ENCODE peak calls at places on chromosomes 6 and 20, in eight cellular contexts. Q is right atrium auricular region; V is PC-9; F is fibroblast of the aortic adventitia; M is brain microvascular endothelial cell; X is stomach; J is CD8-positive, alpha-beta T cell; W is choroid plexus epithelial cell. N is an unnamed sample.

GRCh38 chr20:21396921-21397340 is 395 bp downstream of the NKX2-4 start:
- DNase-seq in M (no peak), F (no peak), Q (no peak), V (no peak), J (no peak), X (no peak), W (no peak), N (no peak)

GRCh38 chr20:39853664-39854063 is 835.4 kb downstream of the MAFB start:
- DNase-seq in X (no peak), W (peak), J (no peak), M (peak), F (peak), Q (no peak), V (no peak), N (no peak)

GRCh38 chr6:79686698-79687309 is 55.7 kb downstream of the SH3BGRL2 start:
- DNase-seq in J (no peak), M (no peak), W (no peak), X (no peak), Q (no peak), F (no peak), V (no peak), N (no peak)

GRCh38 chr6:160178271-160178670 is 56.7 kb downstream of the SLC22A1 start:
- DNase-seq in X (no peak), Q (no peak), M (no peak), W (peak), J (no peak), V (no peak), F (no peak), N (no peak)

GRCh38 chr6:33075568-33076405 is at the start of gene HLA-DPB1:
- DNase-seq in M (peak), F (peak), W (peak), X (no peak), V (no peak), J (no peak), Q (no peak), N (peak)

GRCh38 chr20:38935285-38935684 is 9.1 kb downstream of the FAM83D start:
- DNase-seq in X (no peak), V (peak), F (peak), W (peak), M (peak), Q (no peak), J (no peak), N (no peak)

GRCh38 chr6:81816387-81816786 is 63.9 kb upstream of the TENT5A start:
- DNase-seq in M (no peak), J (no peak), X (no peak), Q (no peak), W (no peak), V (no peak), F (no peak), N (no peak)

GRCh38 chr6:6646859-6647258 is 58.3 kb downstream of the LY86 start:
- DNase-seq in M (no peak), X (no peak), V (no peak), W (no peak), J (no peak), F (no peak), Q (no peak), N (no peak)

GRCh38 chr6:3023663-3024483 is 24.2 kb downstream of the NQO2 start:
- DNase-seq in F (peak), M (peak), V (peak), J (peak), X (peak), Q (peak), W (peak), N (peak)

GRCh38 chr6:134821914-134822862 is 127.7 kb downstream of the ALDH8A1 start:
- DNase-seq in F (no peak), X (no peak), Q (no peak), M (peak), V (no peak), W (peak), J (no peak), N (no peak)

GRCh38 chr20:34049897-34050695 is 56.4 kb downstream of the RALY start:
- DNase-seq in V (no peak), X (no peak), F (no peak), J (no peak), M (no peak), W (no peak), Q (no peak), N (no peak)

GRCh38 chr20:25249198-25249931 is 1.5 kb downstream of the PYGB start:
- DNase-seq in J (no peak), W (peak), M (no peak), X (no peak), V (peak), Q (peak), F (peak), N (no peak)

GRCh38 chr6:47343631-47344421 is 34.1 kb upstream of the TNFRSF21 start:
- DNase-seq in Q (no peak), F (no peak), X (peak), V (peak), M (no peak), W (peak), J (no peak), N (no peak)

GRCh38 chr20:44622501-44623270 is 28.8 kb downstream of the ADA start:
- DNase-seq in V (no peak), X (no peak), M (no peak), Q (no peak), J (no peak), F (no peak), W (no peak), N (no peak)
- H3K4me3 ChIP-seq in V (no peak), X (no peak), M (no peak), Q (no peak), J (no peak), F (no peak), W (no peak), N (no peak)

GRCh38 chr6:76856065-76856464 is 607.2 kb downstream of the HTR1B start:
- DNase-seq in X (no peak), M (no peak), Q (no peak), J (no peak), W (no peak), F (no peak), V (no peak), N (no peak)

GRCh38 chr6:76866091-76866490 is 597.2 kb downstream of the HTR1B start:
- DNase-seq in W (no peak), F (peak), Q (no peak), J (no peak), X (no peak), M (no peak), V (no peak), N (no peak)

GRCh38 chr6:76862966-76863365 is 600.3 kb downstream of the HTR1B start:
- DNase-seq in Q (no peak), M (no peak), J (no peak), X (no peak), F (peak), V (no peak), W (peak), N (no peak)

GRCh38 chr6:76867182-76867581 is 596.1 kb downstream of the HTR1B start:
- DNase-seq in V (no peak), M (no peak), J (no peak), F (no peak), W (no peak), X (no peak), Q (no peak), N (no peak)

GRCh38 chr6:76861403-76861802 is 601.9 kb downstream of the HTR1B start:
- DNase-seq in Q (no peak), M (no peak), W (peak), X (peak), F (no peak), J (no peak), V (no peak), N (peak)
- TF ChIP-seq CTCF in Q (peak), M (peak), W (peak), X (peak), F (no peak), J (no peak), V (peak), N (peak)

DNA sequence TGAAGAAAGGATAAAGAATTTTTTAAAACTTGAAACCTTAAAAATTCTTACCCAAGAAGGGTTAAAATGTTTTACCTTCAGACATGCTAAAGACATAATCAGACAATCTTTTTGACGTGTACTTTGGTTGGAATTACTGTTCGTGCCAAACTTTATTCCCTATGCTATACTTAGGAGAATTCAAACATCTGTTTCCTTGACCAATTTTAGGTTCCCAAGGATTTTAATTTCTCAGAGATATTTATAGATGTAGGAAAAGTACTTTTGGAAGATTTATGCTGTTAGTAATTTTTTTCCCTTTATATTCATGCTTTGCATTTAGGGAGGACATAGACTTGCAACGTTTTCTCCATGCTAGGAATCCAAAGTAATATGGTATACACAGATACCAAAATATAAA is 108.4 kb downstream of the AFG1L start:
- DNase-seq in Q (no peak), M (no peak), X (no peak), W (no peak), F (no peak), V (no peak), J (no peak), N (no peak)
- H3K4me3 ChIP-seq in Q (no peak), M (no peak), X (no peak), W (no peak), F (no peak), V (no peak), J (no peak), N (no peak)

DNA sequence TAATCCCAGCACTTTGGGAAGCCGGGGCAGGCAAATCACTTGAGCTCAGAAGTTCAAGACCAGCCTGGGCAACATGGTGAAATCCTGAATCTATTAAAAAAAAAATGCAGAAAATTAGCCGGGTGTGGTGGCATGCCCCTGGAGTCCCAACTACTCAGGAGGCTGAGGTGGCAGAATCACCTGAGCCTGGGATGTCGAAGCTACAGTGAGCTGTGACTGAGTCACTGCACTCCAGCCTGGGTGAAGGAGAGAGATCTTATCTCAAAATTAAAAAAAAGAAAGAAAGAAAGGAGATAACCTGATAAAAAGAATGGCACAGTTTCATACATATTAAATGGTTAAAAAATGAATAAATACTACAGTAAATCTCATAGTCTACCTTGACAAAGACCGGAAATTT is 123.6 kb upstream of the TNFAIP3 start:
- DNase-seq in V (peak), X (no peak), F (no peak), Q (no peak), M (no peak), W (no peak), J (no peak), N (no peak)
- TF ChIP-seq CTCF in V (no peak), X (no peak), F (no peak), Q (no peak), M (no peak), W (no peak), J (no peak), N (no peak)

DNA sequence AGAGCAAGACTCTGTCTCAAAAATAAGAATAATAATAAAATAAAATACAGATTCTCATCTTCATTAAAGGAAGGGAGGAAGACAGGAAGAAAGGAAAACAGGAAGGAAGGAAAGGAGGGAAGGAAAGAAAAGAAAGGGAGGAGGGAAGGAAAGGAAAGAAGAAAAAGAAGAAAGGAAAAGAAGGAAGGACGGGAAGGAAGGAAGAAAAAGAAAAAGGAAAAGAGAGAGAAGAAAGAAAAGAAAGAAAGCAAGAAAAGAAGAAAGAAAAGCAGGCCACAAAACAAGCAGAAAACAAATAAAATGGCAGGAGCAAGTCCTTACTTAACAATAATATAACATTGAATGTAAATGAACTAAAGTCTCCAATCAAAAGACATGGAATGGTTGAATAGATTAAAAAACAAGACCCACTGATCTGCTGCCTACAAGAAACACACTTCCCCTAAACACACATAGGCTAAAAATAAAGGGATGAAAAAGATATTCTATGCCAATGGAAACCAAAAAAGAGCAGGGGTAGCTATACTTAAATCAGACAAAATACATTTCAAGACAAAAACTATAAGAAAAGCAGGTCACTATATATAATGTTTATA is 60.4 kb downstream of the ZFP64 start:
- DNase-seq in Q (no peak), W (no peak), J (no peak), V (no peak), M (no peak), F (no peak), X (no peak), N (no peak)
- H3K4me3 ChIP-seq in Q (no peak), W (no peak), J (no peak), V (no peak), M (no peak), F (no peak), X (no peak), N (no peak)

GRCh38 chr20:8129211-8129986 is 2.7 kb upstream of the PLCB1 start:
- DNase-seq in W (peak), J (no peak), V (no peak), M (no peak), X (no peak), Q (no peak), F (peak), N (no peak)
- TF ChIP-seq CTCF in W (no peak), J (no peak), V (no peak), M (no peak), X (no peak), Q (no peak), F (no peak), N (no peak)

GRCh38 chr6:105587349-105588115 is 184.7 kb upstream of the PREP start:
- DNase-seq in M (peak), F (no peak), V (no peak), W (no peak), J (peak), X (no peak), Q (no peak), N (no peak)

GRCh38 chr6:105593056-105593455 is 190.2 kb upstream of the PREP start:
- DNase-seq in W (no peak), X (no peak), M (no peak), F (no peak), V (no peak), Q (no peak), J (no peak), N (no peak)

GRCh38 chr6:105592329-105592728 is 189.4 kb upstream of the PREP start:
- DNase-seq in X (no peak), W (no peak), Q (no peak), F (peak), J (no peak), M (no peak), V (peak), N (no peak)

GRCh38 chr6:105591053-105591452 is 188.2 kb upstream of the PREP start:
- DNase-seq in F (peak), J (no peak), V (peak), X (no peak), Q (no peak), W (peak), M (no peak), N (peak)

DNA sequence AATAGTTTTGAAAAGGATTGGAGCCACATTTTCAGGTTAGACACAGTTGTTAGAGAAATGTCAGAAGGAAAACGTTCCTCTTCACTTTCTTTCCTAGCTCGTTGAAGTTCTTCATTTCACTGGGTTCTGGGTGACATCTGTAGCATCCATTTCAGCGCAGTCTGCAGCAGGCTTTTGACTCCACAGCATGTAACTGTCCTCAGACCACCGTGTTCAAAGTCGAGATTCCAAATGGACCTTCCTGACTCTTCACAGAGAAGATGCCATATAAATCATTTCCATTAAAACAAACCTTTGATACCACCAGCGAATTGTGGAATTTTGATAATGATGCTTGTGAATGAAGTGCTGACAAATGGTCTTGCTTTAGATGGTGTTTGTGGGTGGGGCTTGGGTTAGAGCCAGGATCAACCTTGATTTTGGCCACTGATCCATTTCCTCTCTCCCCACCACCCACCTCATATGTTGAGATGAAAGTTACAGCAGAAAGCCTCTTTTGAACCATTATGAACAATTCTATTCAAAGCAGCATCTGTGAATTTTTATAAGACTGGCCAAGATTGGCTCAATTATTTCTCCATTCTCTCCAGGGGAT is 185.3 kb upstream of the PREP start:
- DNase-seq in F (no peak), Q (no peak), X (no peak), V (no peak), J (no peak), M (no peak), W (no peak), N (no peak)
- H3K4me3 ChIP-seq in F (no peak), Q (no peak), X (no peak), V (no peak), J (peak), M (no peak), W (no peak), N (no peak)

DNA sequence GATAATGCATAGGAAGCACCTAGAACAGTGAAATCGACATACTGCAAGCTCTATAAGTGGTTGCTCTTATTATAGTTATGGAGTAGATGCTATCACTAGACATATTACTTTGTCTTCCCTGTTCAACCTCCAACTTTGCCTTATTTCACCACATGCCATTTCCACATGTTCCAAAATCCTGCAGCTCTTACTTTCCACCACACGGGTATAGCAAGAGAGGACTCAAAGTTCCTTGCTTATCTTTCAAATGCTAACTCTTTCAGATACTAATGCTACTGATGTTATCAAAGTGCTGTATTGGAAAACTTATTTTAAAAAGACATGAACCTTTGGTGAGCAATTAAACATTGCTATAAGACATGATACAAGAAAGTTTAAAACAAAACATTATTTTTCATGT is 1130.1 kb downstream of the HACE1 start:
- DNase-seq in M (no peak), X (no peak), Q (no peak), F (no peak), V (no peak), J (no peak), W (no peak), N (no peak)
- TF ChIP-seq CTCF in M (no peak), X (no peak), Q (no peak), F (no peak), V (no peak), J (no peak), W (no peak), N (no peak)